ENCODE peak calls at places on chromosomes 16 and 17, in five cellular contexts. G, N, D, Y and K are unnamed samples.

GRCh38 chr16:79723583-79724168 is 123.1 kb upstream of the MAF start:
- DNase-seq in N (no peak), G (no peak), D (no peak), Y (no peak), K (no peak)

GRCh38 chr16:30758988-30759461 is 2.8 kb downstream of the CFAP119 start:
- DNase-seq in G (no peak), D (no peak), N (no peak), Y (no peak), K (no peak)

GRCh38 chr17:31390748-31391495 is 553 bp upstream of the RAB11FIP4 start:
- DNase-seq in Y (peak), N (no peak), G (peak), D (no peak), K (no peak)

GRCh38 chr16:65384441-65384840 is 262.6 kb upstream of the CDH11 start:
- DNase-seq in N (no peak), G (no peak), D (no peak), Y (no peak), K (no peak)

GRCh38 chr16:87411375-87412271 is 19.5 kb downstream of the MAP1LC3B start:
- DNase-seq in N (no peak), Y (no peak), G (no peak), D (no peak), K (no peak)

GRCh38 chr16:11168386-11169065 is 87.5 kb downstream of the SOCS1 start:
- DNase-seq in N (no peak), G (no peak), D (no peak), Y (no peak), K (no peak)

GRCh38 chr17:58507123-58507634 is 7.3 kb downstream of the MTMR4 start:
- DNase-seq in Y (no peak), D (no peak), N (no peak), G (no peak), K (no peak)

GRCh38 chr17:68318103-68318991 is 27.1 kb downstream of the ARSG start:
- DNase-seq in G (no peak), D (no peak), Y (no peak), N (no peak), K (no peak)

GRCh38 chr17:1344521-1344920 is 55.5 kb downstream of the YWHAE start:
- DNase-seq in Y (no peak), N (no peak), G (no peak), D (no peak), K (no peak)

GRCh38 chr17:32755045-32755805 is 121.7 kb downstream of the MYO1D start:
- DNase-seq in Y (no peak), D (no peak), N (peak), G (no peak), K (peak)
- TF ChIP-seq CTCF in Y (peak), D (peak), N (peak), G (peak), K (peak)

GRCh38 chr16:27214084-27214961 is 11.0 kb downstream of the KDM8 start:
- DNase-seq in Y (no peak), N (no peak), G (no peak), D (no peak), K (no peak)
- H3K27ac ChIP-seq in Y (no peak), N (no peak), G (no peak), D (no peak), K (no peak)

GRCh38 chr17:75064867-75065561 is 18.0 kb downstream of the KCTD2 start:
- DNase-seq in N (no peak), G (no peak), Y (peak), D (no peak), K (no peak)
- TF ChIP-seq CTCF in N (no peak), G (no peak), Y (peak), D (no peak), K (no peak)

GRCh38 chr17:48240562-48241130 is 133.1 kb downstream of the SNX11 start:
- DNase-seq in D (no peak), N (no peak), Y (no peak), G (no peak), K (peak)
- H3K27ac ChIP-seq in D (no peak), N (peak), Y (no peak), G (peak), K (no peak)

DNA sequence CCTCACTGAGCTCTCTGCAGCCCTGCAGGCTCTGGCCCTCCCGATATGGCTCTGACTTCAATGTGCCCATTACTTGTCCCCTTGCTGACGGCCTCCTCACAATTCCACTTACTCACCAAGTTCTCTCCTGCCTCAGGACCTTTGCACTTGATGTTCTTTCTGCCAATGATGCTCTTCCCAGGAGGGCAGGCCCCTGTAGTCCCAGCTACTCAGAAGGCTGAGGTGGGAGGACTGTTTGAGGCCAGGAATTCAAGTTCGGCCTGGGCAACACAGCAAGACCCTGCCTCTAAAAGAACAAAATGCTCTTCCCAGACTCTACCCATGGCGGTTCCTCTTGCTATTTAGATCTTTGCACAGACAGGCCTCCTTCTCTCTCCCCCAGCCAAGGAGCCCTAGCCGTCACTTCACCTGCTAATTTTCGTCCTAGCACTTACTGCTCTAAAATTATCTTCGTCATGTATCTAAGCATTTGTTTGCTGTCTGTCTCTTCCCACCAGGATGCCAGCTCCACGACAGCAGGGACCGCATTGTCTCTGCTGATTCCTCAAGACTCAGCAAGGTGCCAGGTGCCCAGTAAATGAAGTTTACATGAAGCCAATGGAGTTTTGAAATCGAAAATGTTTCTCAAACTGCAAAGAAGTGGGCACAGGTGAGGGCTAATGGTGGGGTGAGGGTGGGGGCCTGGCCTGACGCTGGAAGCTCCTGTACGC is 626 bp upstream of the RAI1 start:
- DNase-seq in D (no peak), G (no peak), Y (no peak), N (no peak), K (no peak)
- TF ChIP-seq CTCF in D (no peak), G (no peak), Y (no peak), N (no peak), K (no peak)

DNA sequence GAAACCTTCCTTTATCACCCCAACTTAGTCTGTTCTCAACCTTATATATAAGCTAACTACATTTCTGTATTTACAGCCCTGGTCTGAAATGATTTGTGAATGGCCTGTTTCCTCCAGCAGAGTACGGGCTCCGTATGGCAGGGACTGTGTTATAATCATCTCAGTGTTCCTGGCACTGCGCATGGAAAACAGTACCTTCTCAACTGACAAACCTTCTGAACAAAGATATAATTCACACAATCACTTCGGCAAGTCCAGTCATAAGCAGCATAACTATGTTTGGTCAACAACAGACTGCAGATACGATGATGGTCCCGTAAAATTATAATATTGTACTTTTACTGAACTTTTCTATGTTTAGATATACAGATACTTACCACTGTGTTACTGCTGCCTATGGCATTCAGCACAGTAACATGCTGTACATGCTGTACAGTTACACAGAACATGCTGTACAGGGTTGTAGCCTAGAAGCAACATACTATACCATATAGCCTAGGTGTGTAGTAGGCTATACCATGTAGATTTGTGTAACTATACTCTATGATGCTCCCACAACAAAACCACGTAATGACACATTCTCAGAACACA is 30.0 kb downstream of the ANKFY1 start:
- DNase-seq in D (no peak), N (no peak), G (peak), Y (no peak), K (no peak)
- H3K27ac ChIP-seq in D (no peak), N (no peak), G (peak), Y (no peak), K (no peak)

DNA sequence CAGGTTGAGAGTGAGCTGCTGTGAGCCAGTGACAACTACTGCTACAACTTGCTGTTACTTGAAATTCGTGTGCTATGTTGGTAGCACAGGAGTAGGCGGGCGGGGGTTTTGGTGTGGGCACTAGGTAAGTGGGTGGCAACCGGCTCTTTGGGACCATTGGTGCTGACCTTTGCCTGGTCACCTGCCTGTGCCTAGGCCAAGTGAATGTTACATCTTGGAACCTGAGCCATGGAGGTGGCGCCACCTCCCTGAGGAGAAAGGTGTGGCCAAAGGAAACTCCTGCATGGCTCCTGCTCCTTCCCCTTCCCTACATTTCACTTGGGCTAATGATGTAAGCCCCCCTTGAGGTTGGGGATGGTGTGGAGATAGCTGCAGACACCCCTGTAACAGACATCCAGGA is 25.4 kb upstream of the ARHGAP23 start:
- DNase-seq in G (no peak), N (no peak), Y (peak), D (no peak), K (no peak)
- TF ChIP-seq CTCF in G (no peak), N (no peak), Y (peak), D (no peak), K (no peak)

GRCh38 chr16:66927012-66927436 is 1.7 kb upstream of the RRAD start:
- DNase-seq in N (no peak), Y (peak), G (peak), D (no peak), K (peak)

GRCh38 chr16:66930189-66930588 is 4.0 kb downstream of the CIAO2B start:
- DNase-seq in D (no peak), N (no peak), G (no peak), Y (no peak), K (no peak)

GRCh38 chr16:66926171-66926570 is 836 bp upstream of the RRAD start:
- DNase-seq in N (no peak), G (peak), D (no peak), Y (no peak), K (no peak)

GRCh38 chr16:66928702-66929388 is 3.5 kb upstream of the RRAD start:
- DNase-seq in G (no peak), D (no peak), Y (peak), N (peak), K (no peak)

DNA sequence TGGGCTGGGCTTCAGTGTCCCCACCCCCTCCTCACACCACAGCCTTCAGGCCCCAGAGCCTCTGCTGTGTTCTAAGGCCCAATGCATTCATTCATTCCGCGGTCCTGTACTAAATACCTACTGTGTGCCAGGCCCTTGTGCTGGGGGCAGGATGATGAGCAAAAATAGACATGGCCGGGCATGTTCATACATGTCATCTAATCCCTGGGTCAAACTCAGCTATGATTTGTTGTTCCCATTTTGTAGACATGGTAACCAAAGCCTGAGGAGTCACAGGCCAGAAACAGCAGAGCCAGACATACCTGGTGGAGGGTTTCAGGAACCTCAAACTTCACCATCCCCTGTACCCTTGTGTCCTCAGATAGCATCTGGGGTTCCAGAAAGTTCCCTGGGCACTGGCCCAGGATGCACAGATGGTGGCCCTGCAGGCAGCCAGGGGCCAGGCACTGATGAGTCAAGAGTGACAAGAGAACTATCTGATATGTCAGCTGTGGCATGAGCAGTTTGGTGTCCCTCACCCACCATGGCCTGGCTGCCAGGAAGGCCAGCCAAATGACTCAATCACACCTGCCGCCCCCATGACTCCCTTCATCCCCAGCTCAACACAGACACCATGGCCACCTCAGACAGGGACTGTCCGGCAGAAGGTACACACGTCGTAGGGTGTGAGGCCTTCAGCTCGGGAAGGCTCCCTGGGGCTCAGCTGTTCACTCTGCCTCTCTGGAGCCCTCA is 2.7 kb upstream of the RRAD start:
- DNase-seq in Y (no peak), N (no peak), D (no peak), G (no peak), K (peak)
- H3K27ac ChIP-seq in Y (no peak), N (no peak), D (no peak), G (peak), K (peak)